ENCODE peak calls at places on chromosomes 5 and 9, in six cellular contexts. One of them, this sample, is unnamed.

GRCh38 chr5:21238786-21239185 is 1250.8 kb upstream of the CDH18 start:
- DNase-seq in RCC 7860: no peak
- DNase-seq in OCI-LY7: no peak
- DNase-seq in activated naive CD4-positive, alpha-beta T cell: no peak
- DNase-seq in HS-27A: no peak
- DNase-seq in naive B cell: no peak
- DNase-seq in this sample: no peak

GRCh38 chr5:76733049-76733417 is 17.1 kb downstream of the F2R start:
- DNase-seq in RCC 7860: no peak
- DNase-seq in OCI-LY7: no peak
- DNase-seq in activated naive CD4-positive, alpha-beta T cell: no peak
- DNase-seq in HS-27A: no peak
- DNase-seq in naive B cell: no peak
- DNase-seq in this sample: no peak

GRCh38 chr5:150167163-150167798 is 703 bp downstream of the CDX1 start:
- DNase-seq in RCC 7860: no peak
- DNase-seq in OCI-LY7: no peak
- DNase-seq in activated naive CD4-positive, alpha-beta T cell: no peak
- DNase-seq in HS-27A: no peak
- DNase-seq in naive B cell: no peak
- DNase-seq in this sample: no peak

GRCh38 chr9:14652729-14653377 is 40.4 kb downstream of the ZDHHC21 start:
- DNase-seq in RCC 7860: peak
- DNase-seq in OCI-LY7: peak
- DNase-seq in activated naive CD4-positive, alpha-beta T cell: no peak
- DNase-seq in HS-27A: no peak
- DNase-seq in naive B cell: no peak
- DNase-seq in this sample: no peak

GRCh38 chr5:154242964-154243376 is 52.4 kb downstream of the GALNT10 start:
- DNase-seq in RCC 7860: no peak
- DNase-seq in OCI-LY7: no peak
- DNase-seq in activated naive CD4-positive, alpha-beta T cell: no peak
- DNase-seq in HS-27A: no peak
- DNase-seq in naive B cell: no peak
- DNase-seq in this sample: no peak

GRCh38 chr9:91908746-91909145 is 41.3 kb downstream of the ROR2 start:
- DNase-seq in RCC 7860: no peak
- DNase-seq in OCI-LY7: no peak
- DNase-seq in activated naive CD4-positive, alpha-beta T cell: no peak
- DNase-seq in HS-27A: no peak
- DNase-seq in naive B cell: no peak
- DNase-seq in this sample: no peak

GRCh38 chr5:109655841-109656240 is 33.9 kb upstream of the MAN2A1 start:
- DNase-seq in RCC 7860: peak
- DNase-seq in OCI-LY7: no peak
- DNase-seq in activated naive CD4-positive, alpha-beta T cell: no peak
- DNase-seq in HS-27A: no peak
- DNase-seq in naive B cell: no peak
- DNase-seq in this sample: no peak

GRCh38 chr9:37618817-37619216 is 26.4 kb upstream of the TOMM5 start:
- DNase-seq in RCC 7860: peak
- DNase-seq in OCI-LY7: no peak
- DNase-seq in activated naive CD4-positive, alpha-beta T cell: no peak
- DNase-seq in HS-27A: peak
- DNase-seq in naive B cell: no peak
- DNase-seq in this sample: no peak

GRCh38 chr5:15575566-15576195 is 75.7 kb downstream of the FBXL7 start:
- DNase-seq in RCC 7860: no peak
- DNase-seq in OCI-LY7: no peak
- DNase-seq in activated naive CD4-positive, alpha-beta T cell: no peak
- DNase-seq in HS-27A: no peak
- DNase-seq in naive B cell: no peak
- DNase-seq in this sample: no peak

GRCh38 chr5:143772621-143773020 is 39.3 kb upstream of the HMHB1 start:
- DNase-seq in RCC 7860: no peak
- DNase-seq in OCI-LY7: no peak
- DNase-seq in activated naive CD4-positive, alpha-beta T cell: no peak
- DNase-seq in HS-27A: no peak
- DNase-seq in naive B cell: no peak
- DNase-seq in this sample: no peak

GRCh38 chr9:121288874-121289553 is 21.1 kb downstream of the GSN start:
- DNase-seq in RCC 7860: peak
- DNase-seq in OCI-LY7: no peak
- DNase-seq in activated naive CD4-positive, alpha-beta T cell: no peak
- DNase-seq in HS-27A: no peak
- DNase-seq in naive B cell: no peak
- DNase-seq in this sample: no peak

This sample was measured in memory B cell.